ENCODE peak calls at places on chromosomes 16 and 17, in seven cellular contexts. Y, B, V, L, A, J and W are unnamed samples.

GRCh38 chr16:19517424-19518089 is 4.3 kb downstream of the GDE1 start:
- DNase-seq in V (no peak), Y (peak), L (peak), A (no peak), B (no peak), J (peak), W (peak)

GRCh38 chr17:80408872-80409271 is 6.1 kb upstream of the ENDOV start:
- DNase-seq in J (no peak), Y (no peak), V (no peak), L (no peak), B (no peak), A (no peak), W (no peak)

GRCh38 chr17:2712300-2713043 is 908 bp upstream of the CLUH start:
- DNase-seq in Y (no peak), B (no peak), V (no peak), L (no peak), J (no peak), A (no peak), W (no peak)

GRCh38 chr16:24018485-24018884 is 182.7 kb downstream of the PRKCB start:
- DNase-seq in V (no peak), L (no peak), Y (no peak), J (no peak), B (no peak), A (no peak), W (no peak)

GRCh38 chr16:84562174-84562815 is 55.6 kb downstream of the COTL1 start:
- DNase-seq in V (no peak), L (no peak), J (no peak), Y (no peak), A (no peak), B (no peak), W (no peak)

GRCh38 chr17:17641621-17642409 is 39.4 kb upstream of the RAI1 start:
- DNase-seq in J (peak), V (peak), L (peak), Y (peak), A (peak), B (peak), W (peak)

GRCh38 chr17:58281511-58282011 is 826 bp upstream of the MPO start:
- DNase-seq in L (no peak), Y (no peak), B (no peak), V (no peak), A (no peak), J (no peak), W (no peak)

GRCh38 chr17:602436-602835 is 112.2 kb downstream of the VPS53 start:
- DNase-seq in A (no peak), L (peak), J (peak), V (no peak), B (no peak), Y (no peak), W (no peak)

GRCh38 chr17:42423766-42424165 is 710 bp upstream of the CAVIN1 start:
- DNase-seq in L (no peak), A (no peak), J (no peak), B (no peak), V (no peak), Y (no peak), W (no peak)

GRCh38 chr16:88905563-88905962 is 39.1 kb upstream of the PABPN1L start:
- DNase-seq in Y (peak), L (peak), A (no peak), B (no peak), J (no peak), V (peak), W (peak)

GRCh38 chr17:31715436-31715835 is 143.6 kb downstream of the COPRS start:
- DNase-seq in Y (no peak), L (no peak), B (no peak), J (no peak), V (no peak), A (no peak), W (no peak)

GRCh38 chr17:21303441-21304065 is 19.0 kb downstream of the MAP2K3 start:
- DNase-seq in V (no peak), B (no peak), L (no peak), Y (no peak), J (no peak), A (no peak), W (no peak)

GRCh38 chr16:50167603-50168002 is 14.5 kb downstream of the TENT4B start:
- DNase-seq in J (no peak), A (no peak), Y (no peak), V (no peak), L (no peak), B (no peak), W (no peak)

GRCh38 chr16:67154578-67155304 is 3.9 kb upstream of the B3GNT9 start:
- DNase-seq in V (no peak), A (no peak), L (no peak), B (no peak), J (no peak), Y (no peak), W (no peak)

GRCh38 chr17:66190738-66191606 is 961 bp downstream of the CEP112 start:
- DNase-seq in A (peak), J (peak), Y (peak), V (no peak), L (peak), B (no peak), W (peak)

GRCh38 chr16:64412578-64413280 is 709.1 kb downstream of the CDH11 start:
- DNase-seq in A (no peak), J (peak), Y (no peak), B (no peak), L (peak), V (no peak), W (peak)

GRCh38 chr16:23026777-23027362 is 122.4 kb downstream of the USP31 start:
- DNase-seq in A (no peak), L (peak), B (no peak), V (no peak), Y (peak), J (peak), W (peak)

GRCh38 chr17:64259922-64260321 is 3.1 kb downstream of the TEX2 start:
- DNase-seq in L (peak), B (no peak), A (no peak), V (no peak), J (peak), Y (no peak), W (no peak)

GRCh38 chr17:82285141-82285540 is 11.6 kb upstream of the CSNK1D start:
- DNase-seq in B (no peak), Y (no peak), A (no peak), J (no peak), V (no peak), L (no peak), W (no peak)

GRCh38 chr17:47693667-47694017 is 319 bp upstream of the TBKBP1 start:
- DNase-seq in V (no peak), Y (no peak), L (no peak), J (no peak), A (no peak), B (no peak), W (peak)

GRCh38 chr17:31588034-31588433 is 196.6 kb downstream of the RAB11FIP4 start:
- DNase-seq in L (no peak), A (no peak), B (no peak), J (no peak), Y (no peak), V (no peak), W (no peak)

GRCh38 chr16:30949655-30950515 is 1.0 kb downstream of the ORAI3 start:
- DNase-seq in Y (peak), L (peak), A (no peak), V (peak), J (peak), B (no peak), W (no peak)

GRCh38 chr17:48483471-48484131 is 47.2 kb downstream of the HOXB1 start:
- DNase-seq in A (no peak), B (peak), J (peak), Y (no peak), L (peak), V (peak), W (peak)

GRCh38 chr17:42312285-42313130 is 24.2 kb downstream of the STAT5A start:
- DNase-seq in L (peak), Y (peak), V (peak), B (peak), A (peak), J (peak), W (peak)

GRCh38 chr17:60602871-60603270 is 2.9 kb downstream of the PPM1D start:
- DNase-seq in V (no peak), L (no peak), B (no peak), J (no peak), Y (no peak), A (no peak), W (no peak)

GRCh38 chr16:89909777-89910716 is 8.6 kb upstream of the MC1R start:
- DNase-seq in V (peak), Y (peak), J (peak), L (peak), B (peak), A (peak), W (peak)

GRCh38 chr17:56926704-56927103 is 12.9 kb upstream of the TRIM25 start:
- DNase-seq in L (no peak), V (no peak), B (no peak), A (no peak), J (no peak), Y (no peak), W (no peak)

GRCh38 chr17:68399638-68400403 is 57.5 kb downstream of the WIPI1 start:
- DNase-seq in J (peak), L (peak), A (no peak), Y (no peak), V (peak), B (peak), W (no peak)

GRCh38 chr16:86421995-86422394 is 88.3 kb upstream of the FOXF1 start:
- DNase-seq in J (no peak), A (no peak), B (no peak), L (no peak), V (no peak), Y (no peak), W (no peak)

GRCh38 chr17:81002409-81003361 is 11.0 kb downstream of the CHMP6 start:
- DNase-seq in J (peak), A (no peak), V (no peak), L (peak), Y (no peak), B (no peak), W (peak)

GRCh38 chr17:39231587-39232551 is 6.1 kb upstream of the STAC2 start:
- DNase-seq in V (peak), L (peak), B (peak), J (no peak), Y (peak), A (peak), W (peak)

GRCh38 chr17:15660077-15660476 is 24.0 kb downstream of the TRIM16 start:
- DNase-seq in B (no peak), V (no peak), L (no peak), A (no peak), Y (no peak), J (no peak), W (no peak)